ENCODE peak calls at places on chromosome 16, in six cellular contexts. G, J, D, L, M and P are unnamed samples.

GRCh38 chr16:28977703-28978641 is 3.4 kb downstream of the SPNS1 start:
- DNase-seq in G (no peak), J (peak; percentile 30), D (no peak), L (no peak), M (no peak), P (no peak)

GRCh38 chr16:68089067-68089466 is 3.9 kb downstream of the NFATC3 start:
- DNase-seq in G (no peak), J (no peak), D (no peak), L (no peak), M (no peak), P (no peak)

GRCh38 chr16:29784901-29785500 is 5.5 kb upstream of the KIF22 start:
- DNase-seq in G (peak; percentile 79), J (peak; percentile 27), D (peak; percentile 72), L (peak; percentile 62), M (peak; percentile 58), P (peak; percentile 67)

GRCh38 chr16:969508-970378 is 1.0 kb downstream of the LMF1 start:
- DNase-seq in G (no peak), J (no peak), D (no peak), L (peak; percentile 48), M (no peak), P (no peak)

GRCh38 chr16:84732674-84733352 is 33.0 kb downstream of the USP10 start:
- DNase-seq in G (no peak), J (no peak), D (no peak), L (no peak), M (no peak), P (no peak)

GRCh38 chr16:67935096-67935401 is 1.6 kb downstream of the PSMB10 start:
- DNase-seq in G (no peak), J (no peak), D (no peak), L (peak; percentile 26), M (no peak), P (no peak)

GRCh38 chr16:49560018-49560830 is 186.6 kb downstream of the C16orf78 start:
- DNase-seq in G (no peak), J (no peak), D (no peak), L (no peak), M (no peak), P (no peak)

GRCh38 chr16:51035110-51035498 is 116.0 kb downstream of the SALL1 start:
- DNase-seq in G (no peak), J (no peak), D (no peak), L (peak; percentile 8), M (no peak), P (no peak)